ENCODE peak calls at places on chromosomes 4 and X, in nine cellular contexts. P, I, U, B, F, T, C, Q and M are unnamed samples.

GRCh38 chrX:109281478-109282275 is 200.2 kb downstream of the GUCY2F start:
- DNase-seq in P (no peak), T (no peak), Q (peak), I (no peak), B (no peak), F (no peak), C (no peak), U (peak), M (no peak)

GRCh38 chrX:22699591-22700091 is 300.1 kb upstream of the DDX53 start:
- DNase-seq in P (peak), U (no peak), B (no peak), C (no peak), Q (peak), F (peak), I (no peak), T (no peak), M (no peak)

GRCh38 chr4:40843696-40844095 is 93.9 kb downstream of the NSUN7 start:
- DNase-seq in T (no peak), C (no peak), B (no peak), F (no peak), U (no peak), Q (no peak), I (no peak), P (no peak), M (no peak)

GRCh38 chrX:69153060-69153730 is 12.1 kb downstream of the PJA1 start:
- DNase-seq in F (no peak), Q (peak), B (no peak), C (no peak), T (no peak), I (no peak), U (peak), P (peak), M (peak)

GRCh38 chr4:39514888-39515401 is 12.3 kb downstream of the UGDH start:
- DNase-seq in F (no peak), I (no peak), T (no peak), P (peak), B (no peak), U (peak), C (no peak), Q (peak), M (peak)

GRCh38 chr4:72326692-72327632 is 242.1 kb downstream of the ADAMTS3 start:
- DNase-seq in I (no peak), U (peak), T (no peak), C (no peak), Q (peak), F (no peak), P (peak), B (no peak), M (no peak)

GRCh38 chr4:85482000-85482738 is 7.2 kb downstream of the ARHGAP24 start:
- DNase-seq in C (no peak), T (no peak), P (no peak), Q (no peak), B (no peak), U (no peak), F (no peak), I (no peak), M (no peak)

GRCh38 chr4:23931489-23931830 is 41.6 kb upstream of the PPARGC1A start:
- DNase-seq in C (no peak), Q (no peak), P (no peak), B (no peak), T (no peak), I (no peak), F (no peak), U (peak), M (no peak)

GRCh38 chr4:7414046-7414445 is 20.7 kb downstream of the PSAPL1 start:
- DNase-seq in P (no peak), B (peak), C (no peak), I (no peak), T (no peak), U (no peak), F (no peak), Q (no peak), M (peak)

GRCh38 chr4:94757192-94758140 is at the start of gene BMPR1B:
- DNase-seq in C (no peak), T (no peak), Q (peak), B (peak), U (peak), F (peak), P (peak), I (peak), M (no peak)
- TF ChIP-seq CTCF in C (no peak), T (no peak), Q (no peak), B (no peak), U (no peak), F (peak), P (no peak), I (no peak), M (peak)

GRCh38 chrX:96126182-96126581 is 558.5 kb upstream of the DIAPH2 start:
- DNase-seq in U (no peak), B (no peak), T (no peak), P (no peak), I (no peak), Q (no peak), F (no peak), C (no peak), M (no peak)
- TF ChIP-seq CTCF in U (no peak), B (no peak), T (peak), P (peak), I (peak), Q (peak), F (peak), C (no peak), M (no peak)

DNA sequence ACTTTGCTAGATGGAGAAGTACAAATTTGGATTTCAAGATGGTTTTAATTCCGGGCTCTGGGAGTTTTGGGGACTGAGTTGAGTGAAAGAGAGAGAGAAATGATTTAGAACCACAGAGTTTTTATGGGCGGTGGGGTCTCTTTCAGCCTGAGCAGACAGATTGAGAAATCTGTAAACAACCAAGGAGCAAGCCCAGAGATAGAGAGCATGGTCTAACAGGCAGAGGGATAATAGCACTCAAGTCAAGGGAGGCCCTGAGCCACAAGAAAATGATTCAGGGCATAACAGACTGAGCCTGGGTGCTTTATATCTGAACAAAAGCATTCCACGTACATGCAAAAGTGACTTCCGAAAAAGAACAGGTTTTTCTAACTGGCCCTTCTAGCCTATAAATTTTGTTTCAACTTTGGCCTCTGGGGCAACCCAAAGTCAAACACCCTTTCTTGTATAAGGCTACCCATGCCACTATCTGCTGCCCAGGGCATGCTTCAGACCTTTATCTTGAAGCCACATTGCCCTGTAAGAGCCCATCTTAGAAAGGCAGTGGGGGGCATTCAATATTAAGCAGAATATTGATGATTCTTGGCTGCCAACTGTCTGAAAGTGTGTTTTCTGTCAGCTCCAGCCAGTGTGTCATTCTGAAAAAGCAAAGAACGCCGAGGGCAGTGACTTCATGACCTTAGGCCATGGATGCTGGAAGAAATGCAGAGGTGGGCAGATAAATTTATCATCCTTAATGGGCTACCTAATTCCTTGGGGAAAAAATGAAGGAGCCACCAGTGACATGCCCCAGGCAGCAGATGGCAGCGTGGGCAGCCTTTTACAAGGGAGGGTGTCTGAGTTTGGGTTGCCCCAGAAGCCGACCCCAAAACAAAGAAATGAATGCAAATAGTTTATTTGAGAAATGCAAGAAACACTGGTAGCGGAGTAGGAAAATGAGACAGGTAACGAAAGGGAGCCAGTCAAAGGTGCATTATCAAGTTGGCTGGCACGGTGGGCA is 637.6 kb downstream of the MID1IP1 start:
- DNase-seq in U (no peak), B (no peak), T (no peak), P (no peak), C (no peak), I (peak), F (no peak), Q (no peak), M (no peak)
- TF ChIP-seq CTCF in U (peak), B (no peak), T (peak), P (no peak), C (no peak), I (no peak), F (no peak), Q (peak), M (peak)

DNA sequence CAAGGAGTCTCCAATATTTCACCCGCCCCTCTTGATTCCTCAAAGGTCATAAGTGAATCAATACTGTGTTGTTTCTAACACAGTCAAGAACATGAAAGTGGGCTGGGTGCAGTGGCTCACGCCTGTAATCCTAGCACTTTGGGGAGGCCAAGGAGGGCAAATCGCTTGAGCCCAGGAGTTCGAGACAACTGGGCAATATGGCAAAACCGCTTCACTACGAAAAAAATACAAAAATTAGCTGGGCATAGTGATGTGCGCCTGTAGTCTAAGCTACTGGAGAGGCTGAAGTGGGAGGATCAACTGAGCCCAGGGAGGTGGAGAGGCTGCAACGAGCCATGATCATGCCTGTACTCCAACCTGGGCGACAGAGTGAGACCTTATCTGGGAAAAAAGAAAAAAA is 3.4 kb downstream of the ACSL1 start:
- DNase-seq in Q (no peak), I (no peak), T (no peak), C (no peak), F (no peak), P (no peak), U (no peak), B (no peak), M (no peak)
- TF ChIP-seq CTCF in Q (no peak), I (no peak), T (no peak), C (no peak), F (no peak), P (no peak), U (no peak), B (no peak), M (no peak)